ENCODE peak calls at places on chromosomes 4 and X, in eight cellular contexts. One of them, this sample, is unnamed.

GRCh38 chrX:102746134-102746584 is 25.6 kb downstream of the GPRASP3 start:
- DNase-seq in psoas muscle: peak; percentile 62
- DNase-seq in OCI-LY7: no peak
- DNase-seq in kidney: peak; percentile 82
- DNase-seq in left lung: peak; percentile 91
- DNase-seq in upper lobe of right lung: peak; percentile 66
- DNase-seq in MM.1S: no peak
- DNase-seq in aorta: peak; percentile 59
- DNase-seq in this sample: no peak

GRCh38 chrX:33831211-33831610 is 300.9 kb downstream of the FAM47A start:
- DNase-seq in OCI-LY7: no peak
- DNase-seq in kidney: no peak
- DNase-seq in aorta: no peak
- DNase-seq in psoas muscle: no peak
- DNase-seq in MM.1S: no peak
- DNase-seq in left lung: no peak
- DNase-seq in upper lobe of right lung: no peak
- DNase-seq in this sample: no peak

GRCh38 chr4:53722110-53722509 is 130.8 kb upstream of the LNX1 start:
- DNase-seq in kidney: no peak
- DNase-seq in MM.1S: no peak
- DNase-seq in psoas muscle: no peak
- DNase-seq in OCI-LY7: no peak
- DNase-seq in aorta: no peak
- DNase-seq in upper lobe of right lung: no peak
- DNase-seq in left lung: no peak
- DNase-seq in this sample: no peak

GRCh38 chr4:78629991-78630541 is 78.5 kb downstream of the ANXA3 start:
- DNase-seq in aorta: no peak
- DNase-seq in psoas muscle: no peak
- DNase-seq in OCI-LY7: no peak
- DNase-seq in kidney: no peak
- DNase-seq in upper lobe of right lung: no peak
- DNase-seq in left lung: no peak
- DNase-seq in MM.1S: no peak
- DNase-seq in this sample: no peak

GRCh38 chrX:30918480-30918879 is 29.4 kb upstream of the TAB3 start:
- DNase-seq in MM.1S: no peak
- DNase-seq in kidney: no peak
- DNase-seq in OCI-LY7: no peak
- DNase-seq in upper lobe of right lung: no peak
- DNase-seq in aorta: no peak
- DNase-seq in psoas muscle: no peak
- DNase-seq in left lung: no peak
- DNase-seq in this sample: no peak

GRCh38 chr4:39032218-39033085 is at the start of gene TMEM156:
- DNase-seq in aorta: no peak
- DNase-seq in psoas muscle: no peak
- DNase-seq in upper lobe of right lung: no peak
- DNase-seq in OCI-LY7: peak; percentile 88
- DNase-seq in left lung: no peak
- DNase-seq in MM.1S: peak; percentile 69
- DNase-seq in kidney: no peak
- DNase-seq in this sample: no peak

GRCh38 chr4:188783606-188784157 is 644.4 kb downstream of the TRIML1 start:
- DNase-seq in upper lobe of right lung: no peak
- DNase-seq in kidney: no peak
- DNase-seq in psoas muscle: no peak
- DNase-seq in MM.1S: no peak
- DNase-seq in aorta: no peak
- DNase-seq in left lung: no peak
- DNase-seq in OCI-LY7: no peak
- DNase-seq in this sample: no peak

GRCh38 chr4:74203467-74203866 is 45.5 kb downstream of the MTHFD2L start:
- DNase-seq in aorta: no peak
- DNase-seq in OCI-LY7: no peak
- DNase-seq in MM.1S: no peak
- DNase-seq in left lung: no peak
- DNase-seq in upper lobe of right lung: no peak
- DNase-seq in kidney: no peak
- DNase-seq in psoas muscle: no peak
- DNase-seq in this sample: no peak

GRCh38 chr4:176270669-176271068 is 1.6 kb upstream of the ASB5 start:
- DNase-seq in kidney: no peak
- DNase-seq in upper lobe of right lung: no peak
- DNase-seq in MM.1S: no peak
- DNase-seq in aorta: peak; percentile 48
- DNase-seq in OCI-LY7: no peak
- DNase-seq in psoas muscle: peak; percentile 88
- DNase-seq in left lung: no peak
- DNase-seq in this sample: no peak

GRCh38 chrX:31483336-31483735 is 411.5 kb upstream of the FTHL17 start:
- DNase-seq in kidney: no peak
- DNase-seq in OCI-LY7: no peak
- DNase-seq in MM.1S: no peak
- DNase-seq in left lung: no peak
- DNase-seq in upper lobe of right lung: no peak
- DNase-seq in psoas muscle: no peak
- DNase-seq in aorta: no peak
- DNase-seq in this sample: no peak

DNA sequence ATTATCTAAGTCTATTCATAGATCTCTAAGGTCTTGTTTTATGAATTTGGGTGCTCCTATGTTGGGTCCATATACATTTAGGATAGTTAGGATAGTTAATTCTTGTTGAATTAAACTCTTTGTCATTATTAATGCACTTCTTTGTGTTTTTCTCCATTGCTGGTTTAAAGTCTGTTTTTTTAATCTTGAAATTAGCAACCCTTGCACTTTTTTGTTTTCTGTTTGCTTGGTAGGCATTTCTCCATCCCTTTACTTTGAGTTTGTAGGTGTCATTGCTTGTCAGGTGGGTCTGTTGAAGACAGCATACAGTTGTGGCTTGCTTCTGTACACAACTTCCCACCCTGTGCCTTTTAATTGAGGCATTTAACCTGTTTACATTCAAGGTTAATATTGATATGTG is 434.8 kb downstream of the OPHN1 start:
- DNase-seq in upper lobe of right lung: no peak
- DNase-seq in psoas muscle: no peak
- DNase-seq in MM.1S: no peak
- DNase-seq in OCI-LY7: no peak
- DNase-seq in kidney: no peak
- DNase-seq in aorta: no peak
- DNase-seq in left lung: no peak
- DNase-seq in this sample: no peak
- H3K9me3 ChIP-seq in upper lobe of right lung: no peaks in the 10 kb centered on the region
- H3K9me3 ChIP-seq in psoas muscle: peaks cover 28% of the 10 kb centered on the region
- H3K9me3 ChIP-seq in MM.1S: no peaks in the 10 kb centered on the region
- H3K9me3 ChIP-seq in OCI-LY7: no peaks in the 10 kb centered on the region
- H3K9me3 ChIP-seq in kidney: no peaks in the 10 kb centered on the region
- H3K9me3 ChIP-seq in aorta: no peaks in the 10 kb centered on the region
- H3K9me3 ChIP-seq in left lung: peaks cover 11% of the 10 kb centered on the region
- H3K9me3 ChIP-seq in this sample: no peaks in the 10 kb centered on the region

DNA sequence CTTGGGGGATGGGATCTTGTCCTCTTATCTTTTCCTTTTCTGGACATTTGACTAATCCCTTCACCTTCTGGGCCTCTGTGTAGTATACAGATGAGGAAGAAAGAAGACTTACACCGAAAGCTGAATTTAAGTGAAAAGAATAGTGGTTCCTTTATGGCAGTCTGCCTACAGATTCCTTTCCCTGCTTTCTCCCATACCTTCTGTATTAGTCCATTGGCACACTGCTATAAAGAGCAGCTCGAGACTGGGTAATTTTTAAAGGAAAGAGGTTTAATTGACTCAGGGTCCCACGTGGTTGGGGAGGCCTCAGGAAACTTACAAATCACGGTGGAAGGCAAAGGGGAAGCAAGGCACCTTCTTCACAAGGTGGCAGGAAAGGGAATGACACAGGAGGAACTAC is 34.1 kb upstream of the CD38 start:
- DNase-seq in MM.1S: no peak
- DNase-seq in psoas muscle: no peak
- DNase-seq in upper lobe of right lung: no peak
- DNase-seq in left lung: no peak
- DNase-seq in aorta: no peak
- DNase-seq in OCI-LY7: no peak
- DNase-seq in kidney: no peak
- DNase-seq in this sample: no peak
- H3K9me3 ChIP-seq in MM.1S: no peaks in the 10 kb centered on the region
- H3K9me3 ChIP-seq in psoas muscle: peaks cover 7% of the 10 kb centered on the region
- H3K9me3 ChIP-seq in upper lobe of right lung: no peaks in the 10 kb centered on the region
- H3K9me3 ChIP-seq in left lung: peaks cover 13% of the 10 kb centered on the region
- H3K9me3 ChIP-seq in aorta: peaks cover 1% of the 10 kb centered on the region
- H3K9me3 ChIP-seq in OCI-LY7: peaks cover 31% of the 10 kb centered on the region
- H3K9me3 ChIP-seq in kidney: peaks cover 10% of the 10 kb centered on the region
- H3K9me3 ChIP-seq in this sample: no peaks in the 10 kb centered on the region

DNA sequence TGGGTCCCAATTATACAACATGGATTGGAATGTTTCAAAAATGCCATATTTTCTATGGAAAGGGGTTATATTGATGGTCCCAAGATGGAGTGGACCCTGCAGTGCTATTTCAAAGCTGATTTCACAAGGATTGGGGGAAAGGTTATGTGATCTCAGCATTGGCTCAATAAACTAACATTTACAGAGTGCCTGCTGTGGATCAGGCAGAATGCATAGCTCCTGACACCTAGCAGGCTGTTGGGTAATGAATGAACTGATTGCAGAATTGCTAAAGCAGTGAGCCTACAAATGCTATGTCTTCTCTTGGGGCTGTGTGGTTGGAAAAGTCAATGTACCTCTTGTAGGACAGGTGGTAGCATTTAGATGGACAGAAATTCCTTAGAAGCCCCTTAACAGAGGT is 16.9 kb downstream of the CWH43 start:
- DNase-seq in aorta: no peak
- DNase-seq in MM.1S: no peak
- DNase-seq in kidney: no peak
- DNase-seq in psoas muscle: no peak
- DNase-seq in left lung: no peak
- DNase-seq in OCI-LY7: no peak
- DNase-seq in upper lobe of right lung: no peak
- DNase-seq in this sample: no peak
- H3K9me3 ChIP-seq in aorta: peaks cover 1% of the 10 kb centered on the region
- H3K9me3 ChIP-seq in MM.1S: no peaks in the 10 kb centered on the region
- H3K9me3 ChIP-seq in kidney: no peaks in the 10 kb centered on the region
- H3K9me3 ChIP-seq in psoas muscle: no peaks in the 10 kb centered on the region
- H3K9me3 ChIP-seq in left lung: no peaks in the 10 kb centered on the region
- H3K9me3 ChIP-seq in OCI-LY7: no peaks in the 10 kb centered on the region
- H3K9me3 ChIP-seq in upper lobe of right lung: no peaks in the 10 kb centered on the region
- H3K9me3 ChIP-seq in this sample: no peaks in the 10 kb centered on the region

GRCh38 chrX:79572566-79572965 is 205.4 kb upstream of the ITM2A start:
- DNase-seq in aorta: no peak
- DNase-seq in kidney: no peak
- DNase-seq in upper lobe of right lung: no peak
- DNase-seq in left lung: no peak
- DNase-seq in psoas muscle: no peak
- DNase-seq in MM.1S: no peak
- DNase-seq in OCI-LY7: no peak
- DNase-seq in this sample: no peak
- H3K9me3 ChIP-seq in aorta: no peaks in the 10 kb centered on the region
- H3K9me3 ChIP-seq in kidney: no peaks in the 10 kb centered on the region
- H3K9me3 ChIP-seq in upper lobe of right lung: no peaks in the 10 kb centered on the region
- H3K9me3 ChIP-seq in left lung: no peaks in the 10 kb centered on the region
- H3K9me3 ChIP-seq in psoas muscle: no peaks in the 10 kb centered on the region
- H3K9me3 ChIP-seq in MM.1S: no peaks in the 10 kb centered on the region
- H3K9me3 ChIP-seq in OCI-LY7: no peaks in the 10 kb centered on the region
- H3K9me3 ChIP-seq in this sample: no peaks in the 10 kb centered on the region

GRCh38 chr4:1337951-1338751 is 8.9 kb upstream of the UVSSA start:
- DNase-seq in OCI-LY7: no peak
- DNase-seq in upper lobe of right lung: no peak
- DNase-seq in left lung: peak; percentile 49
- DNase-seq in MM.1S: peak; percentile 1
- DNase-seq in kidney: peak; percentile 74
- DNase-seq in psoas muscle: no peak
- DNase-seq in aorta: no peak
- DNase-seq in this sample: no peak
- H3K9me3 ChIP-seq in OCI-LY7: no peaks in the 10 kb centered on the region
- H3K9me3 ChIP-seq in upper lobe of right lung: no peaks in the 10 kb centered on the region
- H3K9me3 ChIP-seq in left lung: peaks cover 9% of the 10 kb centered on the region
- H3K9me3 ChIP-seq in MM.1S: no peaks in the 10 kb centered on the region
- H3K9me3 ChIP-seq in kidney: no peaks in the 10 kb centered on the region
- H3K9me3 ChIP-seq in psoas muscle: no peaks in the 10 kb centered on the region
- H3K9me3 ChIP-seq in aorta: no peaks in the 10 kb centered on the region
- H3K9me3 ChIP-seq in this sample: no peaks in the 10 kb centered on the region

GRCh38 chr4:602559-602942 is 22.8 kb upstream of the PDE6B start:
- DNase-seq in upper lobe of right lung: peak; percentile 85
- DNase-seq in MM.1S: no peak
- DNase-seq in left lung: no peak
- DNase-seq in OCI-LY7: peak; percentile 55
- DNase-seq in aorta: no peak
- DNase-seq in psoas muscle: no peak
- DNase-seq in kidney: peak; percentile 89
- DNase-seq in this sample: no peak

GRCh38 chr4:598925-599324 is 22.8 kb upstream of the TMEM271 start:
- DNase-seq in psoas muscle: no peak
- DNase-seq in left lung: no peak
- DNase-seq in aorta: no peak
- DNase-seq in kidney: no peak
- DNase-seq in upper lobe of right lung: no peak
- DNase-seq in MM.1S: no peak
- DNase-seq in OCI-LY7: no peak
- DNase-seq in this sample: no peak

GRCh38 chr4:600166-600565 is 24.1 kb upstream of the TMEM271 start:
- DNase-seq in kidney: no peak
- DNase-seq in aorta: no peak
- DNase-seq in left lung: no peak
- DNase-seq in upper lobe of right lung: no peak
- DNase-seq in OCI-LY7: no peak
- DNase-seq in psoas muscle: no peak
- DNase-seq in MM.1S: no peak
- DNase-seq in this sample: no peak

GRCh38 chr4:601612-602558 is 23.5 kb upstream of the PDE6B start:
- DNase-seq in aorta: no peak
- DNase-seq in psoas muscle: no peak
- DNase-seq in left lung: no peak
- DNase-seq in kidney: no peak
- DNase-seq in MM.1S: no peak
- DNase-seq in upper lobe of right lung: no peak
- DNase-seq in OCI-LY7: no peak
- DNase-seq in this sample: no peak

GRCh38 chr4:600850-601515 is 24.4 kb upstream of the PDE6B start:
- DNase-seq in upper lobe of right lung: no peak
- DNase-seq in aorta: no peak
- DNase-seq in left lung: no peak
- DNase-seq in psoas muscle: no peak
- DNase-seq in MM.1S: no peak
- DNase-seq in kidney: no peak
- DNase-seq in OCI-LY7: no peak
- DNase-seq in this sample: no peak
- H3K9me3 ChIP-seq in upper lobe of right lung: no peaks in the 10 kb centered on the region
- H3K9me3 ChIP-seq in aorta: no peaks in the 10 kb centered on the region
- H3K9me3 ChIP-seq in left lung: no peaks in the 10 kb centered on the region
- H3K9me3 ChIP-seq in psoas muscle: no peaks in the 10 kb centered on the region
- H3K9me3 ChIP-seq in MM.1S: no peaks in the 10 kb centered on the region
- H3K9me3 ChIP-seq in kidney: no peaks in the 10 kb centered on the region
- H3K9me3 ChIP-seq in OCI-LY7: no peaks in the 10 kb centered on the region
- H3K9me3 ChIP-seq in this sample: no peaks in the 10 kb centered on the region

GRCh38 chrX:47776301-47776700 is 60.4 kb upstream of the ZNF81 start:
- DNase-seq in MM.1S: no peak
- DNase-seq in aorta: no peak
- DNase-seq in kidney: no peak
- DNase-seq in upper lobe of right lung: no peak
- DNase-seq in OCI-LY7: no peak
- DNase-seq in psoas muscle: no peak
- DNase-seq in left lung: no peak
- DNase-seq in this sample: no peak
- H3K9me3 ChIP-seq in MM.1S: no peaks in the 10 kb centered on the region
- H3K9me3 ChIP-seq in aorta: no peaks in the 10 kb centered on the region
- H3K9me3 ChIP-seq in kidney: no peaks in the 10 kb centered on the region
- H3K9me3 ChIP-seq in upper lobe of right lung: no peaks in the 10 kb centered on the region
- H3K9me3 ChIP-seq in OCI-LY7: no peaks in the 10 kb centered on the region
- H3K9me3 ChIP-seq in psoas muscle: peaks cover 4% of the 10 kb centered on the region
- H3K9me3 ChIP-seq in left lung: no peaks in the 10 kb centered on the region
- H3K9me3 ChIP-seq in this sample: no peaks in the 10 kb centered on the region

GRCh38 chrX:40174594-40175415 is 77.0 kb upstream of the BCOR start:
- DNase-seq in aorta: peak; percentile 74
- DNase-seq in kidney: peak; percentile 84
- DNase-seq in upper lobe of right lung: peak; percentile 76
- DNase-seq in psoas muscle: peak; percentile 73
- DNase-seq in MM.1S: peak; percentile 50
- DNase-seq in OCI-LY7: peak; percentile 75
- DNase-seq in left lung: peak; percentile 80
- DNase-seq in this sample: no peak
- H3K9me3 ChIP-seq in aorta: no peaks in the 10 kb centered on the region
- H3K9me3 ChIP-seq in kidney: no peaks in the 10 kb centered on the region
- H3K9me3 ChIP-seq in upper lobe of right lung: no peaks in the 10 kb centered on the region
- H3K9me3 ChIP-seq in psoas muscle: no peaks in the 10 kb centered on the region
- H3K9me3 ChIP-seq in MM.1S: no peaks in the 10 kb centered on the region
- H3K9me3 ChIP-seq in OCI-LY7: no peaks in the 10 kb centered on the region
- H3K9me3 ChIP-seq in left lung: no peaks in the 10 kb centered on the region
- H3K9me3 ChIP-seq in this sample: no peaks in the 10 kb centered on the region

This sample was measured in T-helper 17 cell.